ENCODE peak calls at places on chromosomes 7 and 10, in four cellular contexts. K is ovary, P is posterior vena cava, Z is foreskin fibroblast. X is an unnamed sample.

GRCh38 chr7:3397324-3397723 is 96.3 kb downstream of the SDK1 start:
- DNase-seq in P (no peak), K (no peak), Z (no peak), X (no peak)

GRCh38 chr10:71697938-71698709 is 21.5 kb downstream of the C10orf105 start:
- DNase-seq in K (no peak), Z (no peak), P (no peak), X (no peak)

GRCh38 chr7:156475666-156476065 is 164.9 kb upstream of the RNF32 start:
- DNase-seq in K (peak; percentile 25), Z (peak; percentile 44), P (peak; percentile 80), X (no peak)

GRCh38 chr10:124338276-124338915 is 80.3 kb downstream of the OAT start:
- DNase-seq in K (no peak), P (no peak), Z (no peak), X (no peak)

GRCh38 chr10:23035569-23035968 is 59.8 kb upstream of the MSRB2 start:
- DNase-seq in Z (peak; percentile 10), K (no peak), P (no peak), X (no peak)

GRCh38 chr10:88401671-88402347 is 181.3 kb downstream of the RNLS start:
- DNase-seq in K (no peak), Z (peak; percentile 59), P (no peak), X (no peak)

GRCh38 chr7:143408686-143409551 is at the start of gene EPHA1:
- DNase-seq in P (peak; percentile 76), K (no peak), Z (peak; percentile 35), X (no peak)

GRCh38 chr10:75400163-75400768 is 1.3 kb downstream of the ZNF503 start:
- DNase-seq in Z (peak; percentile 60), P (peak; percentile 88), K (peak; percentile 63), X (no peak)

GRCh38 chr7:64888901-64889685 is 14.0 kb upstream of the ZNF273 start:
- DNase-seq in P (peak; percentile 86), K (no peak), Z (peak; percentile 19), X (no peak)

GRCh38 chr7:98617051-98617959 is at the start of gene NPTX2:
- DNase-seq in P (no peak), Z (peak; percentile 95), K (no peak), X (peak; percentile 77)

GRCh38 chr7:140062118-140062527 is 628 bp downstream of the PARP12 start:
- DNase-seq in K (peak; percentile 30), P (no peak), Z (peak; percentile 32), X (no peak)

GRCh38 chr10:43376828-43377227 is 5.4 kb downstream of the FXYD4 start:
- DNase-seq in K (no peak), P (peak; percentile 59), Z (no peak), X (no peak)

GRCh38 chr7:102009628-102010027 is 192.2 kb downstream of the CUX1 start:
- DNase-seq in K (no peak), P (no peak), Z (no peak), X (no peak)

GRCh38 chr7:102272917-102273748 is 13.5 kb upstream of the SH2B2 start:
- DNase-seq in K (no peak), Z (no peak), P (no peak), X (no peak)

GRCh38 chr7:106284516-106285050 is at the start of gene NAMPT:
- DNase-seq in P (peak; percentile 91), Z (peak; percentile 59), K (peak; percentile 55), X (no peak)

GRCh38 chr10:112927980-112928379 is 22.1 kb upstream of the TCF7L2 start:
- DNase-seq in P (no peak), K (no peak), Z (no peak), X (no peak)

X was measured in sciatic nerve.